ENCODE peak calls at places on chromosomes 5 and 9, in seven cellular contexts. M, N, Z, L, T, H and G are unnamed samples.

GRCh38 chr5:773517-774264 is 10.8 kb downstream of the ZDHHC11B start:
- DNase-seq in L (no peak), H (peak), Z (peak), M (peak), T (no peak), N (no peak), G (peak)

GRCh38 chr5:75734913-75735789 is 17.9 kb upstream of the POC5 start:
- DNase-seq in M (no peak), H (peak), L (peak), Z (no peak), T (peak), N (peak), G (no peak)

GRCh38 chr9:116355153-116355827 is 201.7 kb downstream of the PAPPA start:
- DNase-seq in H (peak), Z (no peak), L (no peak), T (peak), M (peak), N (no peak), G (no peak)

GRCh38 chr9:75907329-75907728 is 16.9 kb downstream of the PCSK5 start:
- DNase-seq in Z (no peak), L (no peak), N (no peak), M (no peak), H (no peak), T (no peak), G (no peak)

GRCh38 chr5:113061851-113062631 is 85.4 kb downstream of the DCP2 start:
- DNase-seq in T (no peak), H (no peak), L (no peak), Z (no peak), N (no peak), M (no peak), G (peak)

GRCh38 chr5:144156767-144157171 is 13.7 kb downstream of the YIPF5 start:
- DNase-seq in L (no peak), N (no peak), T (no peak), M (no peak), H (no peak), Z (no peak), G (no peak)

GRCh38 chr9:99905833-99906402 is 536 bp upstream of the STX17 start:
- DNase-seq in N (no peak), Z (no peak), T (peak), L (no peak), M (no peak), H (no peak), G (no peak)

GRCh38 chr9:71812385-71812784 is 44.1 kb upstream of the CEMIP2 start:
- DNase-seq in M (no peak), Z (no peak), H (peak), T (no peak), L (no peak), N (no peak), G (no peak)

GRCh38 chr5:5497132-5497748 is 74.8 kb downstream of the ICE1 start:
- DNase-seq in M (peak), L (peak), T (no peak), Z (peak), H (peak), N (no peak), G (peak)

GRCh38 chr9:127776919-127777280 is 1.6 kb downstream of the SH2D3C start:
- DNase-seq in T (no peak), Z (no peak), N (no peak), L (no peak), H (no peak), M (no peak), G (no peak)

GRCh38 chr9:130390371-130390770 is 54.4 kb upstream of the ASS1 start:
- DNase-seq in L (no peak), M (no peak), N (no peak), T (no peak), Z (no peak), H (no peak), G (no peak)

GRCh38 chr5:174325441-174325840 is 279.9 kb downstream of the NSG2 start:
- DNase-seq in L (no peak), M (no peak), H (no peak), T (no peak), Z (no peak), N (no peak), G (no peak)

GRCh38 chr5:893711-894110 is 1.0 kb downstream of the TRIP13 start:
- DNase-seq in Z (peak), M (no peak), L (no peak), H (no peak), N (no peak), T (no peak), G (no peak)

GRCh38 chr9:93231716-93232115 is 47.8 kb downstream of the WNK2 start:
- DNase-seq in T (no peak), N (no peak), M (no peak), L (no peak), H (no peak), Z (no peak), G (no peak)

GRCh38 chr9:93232388-93232965 is 48.5 kb downstream of the WNK2 start:
- DNase-seq in Z (no peak), N (no peak), M (no peak), L (no peak), H (no peak), T (no peak), G (no peak)

GRCh38 chr9:93231121-93231694 is 47.3 kb downstream of the WNK2 start:
- DNase-seq in M (no peak), T (peak), H (peak), Z (no peak), N (no peak), L (no peak), G (no peak)

GRCh38 chr9:93234600-93234999 is 50.7 kb downstream of the WNK2 start:
- DNase-seq in M (no peak), Z (no peak), L (no peak), N (no peak), T (no peak), H (no peak), G (no peak)

GRCh38 chr9:93233033-93233432 is 49.1 kb downstream of the WNK2 start:
- DNase-seq in T (no peak), Z (no peak), H (no peak), N (no peak), L (no peak), M (no peak), G (no peak)
- TF ChIP-seq POLR2A in T (no peak), Z (no peak), H (no peak), N (no peak), L (no peak), M (no peak), G (no peak)

GRCh38 chr5:14143843-14144585 is 872 bp downstream of the TRIO start:
- DNase-seq in N (no peak), M (no peak), L (no peak), H (peak), T (peak), Z (peak), G (no peak)

GRCh38 chr5:14142856-14143508 is at the start of gene TRIO:
- DNase-seq in M (peak), N (peak), H (peak), L (peak), T (peak), Z (peak), G (peak)

GRCh38 chr5:14145356-14146334 is 2.5 kb downstream of the TRIO start:
- DNase-seq in T (no peak), H (no peak), N (no peak), L (no peak), M (no peak), Z (no peak), G (peak)

GRCh38 chr5:14143509-14143842 is 334 bp downstream of the TRIO start:
- DNase-seq in L (no peak), N (no peak), Z (no peak), H (no peak), M (no peak), T (no peak), G (no peak)

DNA sequence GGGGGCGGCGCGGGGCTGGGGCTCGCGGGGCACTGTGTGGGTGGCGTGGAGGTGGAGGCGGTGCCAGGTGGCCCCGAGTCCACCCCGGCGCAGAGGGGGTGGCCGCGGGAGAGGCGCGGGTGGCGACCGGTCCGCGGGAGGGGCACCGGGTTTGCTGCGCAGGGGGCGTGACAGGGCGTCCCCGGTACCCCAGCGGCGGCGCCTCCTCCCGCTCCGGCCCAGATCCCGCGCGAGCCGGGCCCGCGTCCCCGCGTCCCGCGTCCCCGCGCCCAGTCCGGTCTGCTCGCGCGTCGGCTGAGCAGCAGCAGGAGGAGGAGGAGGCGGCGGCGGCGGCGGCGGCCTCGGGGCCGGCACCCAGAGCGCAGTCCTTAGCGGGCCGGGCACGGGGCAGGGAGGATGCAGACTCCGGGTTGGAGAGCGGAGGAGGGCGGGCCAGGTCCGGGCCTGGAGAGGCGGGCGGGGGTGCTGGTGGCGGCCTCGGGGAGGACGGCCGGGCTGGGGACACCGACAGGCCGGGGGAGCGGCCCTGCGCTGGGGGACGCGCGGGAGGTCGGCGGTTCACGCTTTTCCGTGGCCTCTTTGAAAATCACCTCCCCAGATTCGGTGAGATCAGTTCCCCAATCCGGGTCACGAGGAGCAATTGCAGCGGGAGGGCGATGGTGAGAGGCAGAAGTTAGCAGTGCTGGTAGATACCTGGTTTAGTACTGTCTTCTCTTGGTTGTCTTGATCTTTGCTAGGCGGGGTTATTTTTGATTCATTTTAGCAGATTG is 1.6 kb downstream of the TRIO start:
- DNase-seq in M (peak), H (peak), T (peak), L (peak), N (no peak), Z (peak), G (no peak)
- TF ChIP-seq POLR2A in M (peak), H (no peak), T (no peak), L (no peak), N (no peak), Z (peak), G (peak)

GRCh38 chr5:57072218-57072892 is 101.5 kb upstream of the GPBP1 start:
- DNase-seq in T (no peak), H (no peak), M (no peak), L (no peak), N (peak), Z (no peak), G (no peak)
- TF ChIP-seq POLR2A in T (no peak), H (no peak), M (no peak), L (no peak), N (no peak), Z (no peak), G (no peak)

DNA sequence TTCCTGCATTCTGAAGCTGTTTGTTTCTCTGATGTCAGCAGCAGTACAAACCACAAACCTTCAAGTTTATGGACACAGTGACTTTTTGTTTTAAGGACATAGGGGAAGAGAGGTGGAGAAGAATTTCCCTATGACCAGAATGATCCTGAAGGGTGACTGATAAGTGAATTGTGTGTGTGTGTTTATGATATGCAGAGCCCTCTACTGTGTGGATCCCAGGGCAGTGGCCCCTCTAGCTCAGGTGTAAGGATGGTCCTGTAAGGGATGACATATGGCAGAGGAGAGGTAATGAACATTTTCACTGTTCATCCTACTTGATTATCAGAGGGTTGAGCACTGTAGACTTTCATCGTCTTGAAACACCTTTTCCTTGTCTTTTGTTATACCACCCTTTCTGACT is 30.6 kb upstream of the TMED7 start:
- DNase-seq in H (no peak), Z (no peak), T (no peak), N (no peak), L (no peak), M (no peak), G (no peak)
- TF ChIP-seq POLR2A in H (no peak), Z (no peak), T (no peak), N (no peak), L (no peak), M (no peak), G (no peak)

DNA sequence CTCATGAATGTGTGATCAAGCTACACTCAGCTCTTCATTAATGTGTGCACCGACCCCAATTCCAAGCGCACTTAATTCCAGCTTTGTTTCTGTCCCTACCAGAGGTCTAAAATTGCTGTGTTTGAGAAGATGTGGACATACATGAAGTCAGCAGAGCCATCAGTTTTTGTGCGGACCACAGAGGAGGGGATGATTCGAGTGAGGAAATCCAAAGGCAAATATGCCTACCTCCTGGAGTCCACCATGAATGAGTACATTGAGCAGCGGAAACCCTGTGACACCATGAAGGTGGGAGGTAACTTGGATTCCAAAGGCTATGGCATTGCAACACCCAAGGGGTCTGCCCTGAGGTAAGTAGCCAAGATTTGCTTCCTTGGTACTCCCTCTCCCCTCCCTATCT is 268.6 kb downstream of the FAM114A2 start:
- DNase-seq in T (no peak), H (no peak), N (no peak), Z (no peak), L (no peak), M (no peak), G (no peak)
- TF ChIP-seq POLR2A in T (no peak), H (no peak), N (no peak), Z (no peak), L (no peak), M (no peak), G (no peak)

GRCh38 chr9:124859803-124860581 is 1.8 kb downstream of the RPL35 start:
- DNase-seq in L (no peak), T (no peak), H (no peak), M (no peak), Z (no peak), N (no peak), G (no peak)
- TF ChIP-seq POLR2A in L (no peak), T (no peak), H (no peak), M (no peak), Z (no peak), N (no peak), G (no peak)

GRCh38 chr5:177132504-177133118 is 962 bp upstream of the NSD1 start:
- DNase-seq in N (no peak), T (no peak), Z (peak), M (no peak), L (no peak), H (no peak), G (no peak)

GRCh38 chr5:177134653-177135225 is 1.2 kb downstream of the NSD1 start:
- DNase-seq in N (no peak), H (no peak), M (no peak), T (no peak), Z (peak), L (no peak), G (no peak)

GRCh38 chr5:177131711-177132503 is 1.7 kb upstream of the NSD1 start:
- DNase-seq in L (no peak), M (no peak), Z (peak), T (peak), N (no peak), H (peak), G (no peak)

GRCh38 chr5:177133119-177133844 is at the start of gene NSD1:
- DNase-seq in N (peak), L (no peak), T (peak), M (peak), Z (peak), H (peak), G (peak)

GRCh38 chr5:177133845-177134652 is 476 bp downstream of the NSD1 start:
- DNase-seq in L (no peak), Z (peak), H (peak), M (peak), N (no peak), T (peak), G (no peak)
- TF ChIP-seq POLR2A in L (no peak), Z (peak), H (no peak), M (no peak), N (peak), T (no peak), G (no peak)

GRCh38 chr5:139723986-139724587 is 71.5 kb upstream of the PSD2 start:
- DNase-seq in L (no peak), N (no peak), H (no peak), Z (no peak), M (no peak), T (no peak), G (no peak)
- TF ChIP-seq POLR2A in L (no peak), N (no peak), H (no peak), Z (no peak), M (no peak), T (no peak), G (no peak)